ENCODE peak calls at places on chromosomes 4 and X, in ten cellular contexts. One of them, this sample, is unnamed. For H3K4me1, the result is how much of the 10 kb centered on the place peaks cover.

GRCh38 chr4:182862921-182863320 is 54.3 kb downstream of the DCTD start:
- DNase-seq in cardiac muscle cell: no peak
- DNase-seq in IMR-90: no peak
- DNase-seq in heart left ventricle: no peak
- DNase-seq in lung: peak
- DNase-seq in tibial artery: no peak
- DNase-seq in suprapubic skin: no peak
- DNase-seq in fibroblast of lung: no peak
- DNase-seq in naive thymus-derived CD4-positive, alpha-beta T cell: no peak
- DNase-seq in mammary epithelial cell: peak
- DNase-seq in this sample: no peak

GRCh38 chr4:151324449-151325319 is 721 bp downstream of the SH3D19 start:
- DNase-seq in cardiac muscle cell: peak
- DNase-seq in naive thymus-derived CD4-positive, alpha-beta T cell: no peak
- DNase-seq in heart left ventricle: peak
- DNase-seq in suprapubic skin: no peak
- DNase-seq in lung: peak
- DNase-seq in mammary epithelial cell: peak
- DNase-seq in fibroblast of lung: peak
- DNase-seq in tibial artery: peak
- DNase-seq in IMR-90: peak
- DNase-seq in this sample: no peak

GRCh38 chr4:120709986-120710385 is 212.5 kb downstream of the PRDM5 start:
- DNase-seq in tibial artery: no peak
- DNase-seq in mammary epithelial cell: peak
- DNase-seq in cardiac muscle cell: no peak
- DNase-seq in suprapubic skin: no peak
- DNase-seq in fibroblast of lung: peak
- DNase-seq in heart left ventricle: no peak
- DNase-seq in IMR-90: peak
- DNase-seq in naive thymus-derived CD4-positive, alpha-beta T cell: no peak
- DNase-seq in lung: no peak
- DNase-seq in this sample: no peak

GRCh38 chr4:165402375-165402774 is 23.6 kb downstream of the CPE start:
- DNase-seq in heart left ventricle: no peak
- DNase-seq in fibroblast of lung: no peak
- DNase-seq in mammary epithelial cell: no peak
- DNase-seq in naive thymus-derived CD4-positive, alpha-beta T cell: no peak
- DNase-seq in cardiac muscle cell: no peak
- DNase-seq in IMR-90: no peak
- DNase-seq in suprapubic skin: no peak
- DNase-seq in tibial artery: no peak
- DNase-seq in lung: no peak
- DNase-seq in this sample: no peak

GRCh38 chrX:123493857-123494256 is 239.0 kb downstream of the THOC2 start:
- DNase-seq in IMR-90: no peak
- DNase-seq in mammary epithelial cell: no peak
- DNase-seq in tibial artery: no peak
- DNase-seq in fibroblast of lung: no peak
- DNase-seq in lung: no peak
- DNase-seq in heart left ventricle: no peak
- DNase-seq in cardiac muscle cell: no peak
- DNase-seq in naive thymus-derived CD4-positive, alpha-beta T cell: no peak
- DNase-seq in suprapubic skin: no peak
- DNase-seq in this sample: no peak

GRCh38 chr4:185730849-185731608 is 81.0 kb downstream of the SORBS2 start:
- DNase-seq in suprapubic skin: no peak
- DNase-seq in tibial artery: no peak
- DNase-seq in lung: no peak
- DNase-seq in IMR-90: no peak
- DNase-seq in fibroblast of lung: peak
- DNase-seq in naive thymus-derived CD4-positive, alpha-beta T cell: no peak
- DNase-seq in mammary epithelial cell: peak
- DNase-seq in cardiac muscle cell: no peak
- DNase-seq in heart left ventricle: no peak
- DNase-seq in this sample: no peak

GRCh38 chrX:69222103-69223090 is 57.1 kb upstream of the PJA1 start:
- DNase-seq in tibial artery: peak
- DNase-seq in fibroblast of lung: peak
- DNase-seq in naive thymus-derived CD4-positive, alpha-beta T cell: peak
- DNase-seq in suprapubic skin: no peak
- DNase-seq in heart left ventricle: peak
- DNase-seq in cardiac muscle cell: peak
- DNase-seq in mammary epithelial cell: peak
- DNase-seq in IMR-90: peak
- DNase-seq in lung: peak
- DNase-seq in this sample: peak

GRCh38 chrX:130114141-130114561 is 3.9 kb upstream of the ELF4 start:
- DNase-seq in suprapubic skin: no peak
- DNase-seq in tibial artery: no peak
- DNase-seq in lung: no peak
- DNase-seq in fibroblast of lung: peak
- DNase-seq in naive thymus-derived CD4-positive, alpha-beta T cell: no peak
- DNase-seq in mammary epithelial cell: peak
- DNase-seq in IMR-90: peak
- DNase-seq in cardiac muscle cell: no peak
- DNase-seq in heart left ventricle: no peak
- DNase-seq in this sample: no peak

GRCh38 chr4:1056671-1057402 is 45.4 kb downstream of the FGFRL1 start:
- DNase-seq in tibial artery: peak
- DNase-seq in naive thymus-derived CD4-positive, alpha-beta T cell: no peak
- DNase-seq in heart left ventricle: no peak
- DNase-seq in fibroblast of lung: no peak
- DNase-seq in IMR-90: no peak
- DNase-seq in lung: no peak
- DNase-seq in suprapubic skin: peak
- DNase-seq in cardiac muscle cell: no peak
- DNase-seq in mammary epithelial cell: no peak
- DNase-seq in this sample: no peak

GRCh38 chr4:119873794-119874325 is 192.8 kb downstream of the MAD2L1 start:
- DNase-seq in cardiac muscle cell: no peak
- DNase-seq in lung: no peak
- DNase-seq in tibial artery: no peak
- DNase-seq in heart left ventricle: no peak
- DNase-seq in mammary epithelial cell: no peak
- DNase-seq in IMR-90: no peak
- DNase-seq in naive thymus-derived CD4-positive, alpha-beta T cell: no peak
- DNase-seq in suprapubic skin: no peak
- DNase-seq in fibroblast of lung: no peak
- DNase-seq in this sample: no peak

GRCh38 chrX:32087663-32088062 is 1015.8 kb upstream of the FTHL17 start:
- DNase-seq in fibroblast of lung: no peak
- DNase-seq in tibial artery: no peak
- DNase-seq in lung: no peak
- DNase-seq in cardiac muscle cell: no peak
- DNase-seq in mammary epithelial cell: no peak
- DNase-seq in heart left ventricle: no peak
- DNase-seq in suprapubic skin: no peak
- DNase-seq in IMR-90: no peak
- DNase-seq in naive thymus-derived CD4-positive, alpha-beta T cell: no peak
- DNase-seq in this sample: no peak

GRCh38 chr4:140186651-140187315 is 32.8 kb upstream of the MAML3 start:
- DNase-seq in mammary epithelial cell: peak
- DNase-seq in IMR-90: peak
- DNase-seq in lung: no peak
- DNase-seq in suprapubic skin: no peak
- DNase-seq in fibroblast of lung: peak
- DNase-seq in cardiac muscle cell: no peak
- DNase-seq in tibial artery: no peak
- DNase-seq in heart left ventricle: no peak
- DNase-seq in naive thymus-derived CD4-positive, alpha-beta T cell: no peak
- DNase-seq in this sample: no peak

GRCh38 chr4:73450398-73451004 is 14.5 kb downstream of the AFP start:
- DNase-seq in lung: no peak
- DNase-seq in cardiac muscle cell: no peak
- DNase-seq in IMR-90: peak
- DNase-seq in suprapubic skin: no peak
- DNase-seq in fibroblast of lung: peak
- DNase-seq in mammary epithelial cell: peak
- DNase-seq in tibial artery: no peak
- DNase-seq in naive thymus-derived CD4-positive, alpha-beta T cell: no peak
- DNase-seq in heart left ventricle: no peak
- DNase-seq in this sample: no peak

GRCh38 chr4:90958256-90958895 is 831.2 kb downstream of the CCSER1 start:
- DNase-seq in cardiac muscle cell: no peak
- DNase-seq in IMR-90: peak
- DNase-seq in mammary epithelial cell: peak
- DNase-seq in suprapubic skin: no peak
- DNase-seq in heart left ventricle: no peak
- DNase-seq in lung: no peak
- DNase-seq in tibial artery: no peak
- DNase-seq in fibroblast of lung: peak
- DNase-seq in naive thymus-derived CD4-positive, alpha-beta T cell: no peak
- DNase-seq in this sample: no peak

GRCh38 chrX:24203072-24203808 is 53.7 kb downstream of the ZFX start:
- DNase-seq in cardiac muscle cell: no peak
- DNase-seq in fibroblast of lung: no peak
- DNase-seq in tibial artery: no peak
- DNase-seq in heart left ventricle: no peak
- DNase-seq in IMR-90: no peak
- DNase-seq in naive thymus-derived CD4-positive, alpha-beta T cell: no peak
- DNase-seq in suprapubic skin: no peak
- DNase-seq in lung: no peak
- DNase-seq in mammary epithelial cell: no peak
- DNase-seq in this sample: no peak
- H3K27ac ChIP-seq in cardiac muscle cell: peak
- H3K27ac ChIP-seq in fibroblast of lung: no peak
- H3K27ac ChIP-seq in tibial artery: no peak
- H3K27ac ChIP-seq in heart left ventricle: no peak
- H3K27ac ChIP-seq in IMR-90: no peak
- H3K27ac ChIP-seq in naive thymus-derived CD4-positive, alpha-beta T cell: no peak
- H3K27ac ChIP-seq in suprapubic skin: no peak
- H3K27ac ChIP-seq in lung: no peak
- H3K27ac ChIP-seq in mammary epithelial cell: no peak
- H3K27ac ChIP-seq in this sample: peak

DNA sequence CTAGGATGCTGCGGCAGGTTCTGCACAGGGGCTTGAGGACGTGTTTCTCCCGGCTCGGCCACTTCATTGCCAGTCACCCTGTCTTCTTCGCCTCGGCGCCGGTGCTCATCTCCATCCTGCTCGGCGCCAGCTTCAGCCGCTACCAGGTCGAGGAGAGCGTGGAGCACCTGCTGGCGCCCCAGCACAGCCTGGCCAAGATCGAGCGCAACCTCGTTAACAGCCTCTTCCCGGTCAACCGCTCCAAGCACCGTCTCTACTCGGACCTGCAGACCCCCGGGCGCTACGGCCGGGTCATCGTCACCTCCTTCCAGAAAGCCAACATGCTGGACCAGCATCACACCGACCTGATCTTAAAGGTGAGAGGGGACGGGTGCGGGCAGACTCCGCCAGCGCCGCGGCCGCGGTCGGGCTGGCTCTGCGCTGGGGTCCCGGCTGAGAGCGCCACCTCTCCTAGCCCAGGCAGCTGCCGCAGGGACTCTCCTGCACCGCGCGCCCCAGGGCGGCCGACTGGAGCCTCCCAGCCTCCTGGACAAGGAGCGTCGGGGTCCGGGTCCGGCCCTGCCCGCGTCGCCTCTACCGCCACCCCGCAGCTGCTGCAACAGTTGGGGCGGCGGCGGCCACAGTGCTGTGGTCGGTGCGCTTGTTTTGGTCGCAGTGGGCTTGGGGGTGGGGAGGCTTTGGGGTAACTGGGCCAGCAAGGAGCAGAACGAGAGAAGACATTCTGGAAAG is 386 bp downstream of the PTCHD1 start:
- DNase-seq in suprapubic skin: no peak
- DNase-seq in naive thymus-derived CD4-positive, alpha-beta T cell: no peak
- DNase-seq in IMR-90: no peak
- DNase-seq in lung: no peak
- DNase-seq in cardiac muscle cell: peak
- DNase-seq in tibial artery: no peak
- DNase-seq in heart left ventricle: no peak
- DNase-seq in fibroblast of lung: no peak
- DNase-seq in mammary epithelial cell: no peak
- DNase-seq in this sample: no peak
- H3K4me3 ChIP-seq in suprapubic skin: peak
- H3K4me3 ChIP-seq in naive thymus-derived CD4-positive, alpha-beta T cell: no peak
- H3K4me3 ChIP-seq in IMR-90: no peak
- H3K4me3 ChIP-seq in lung: peak
- H3K4me3 ChIP-seq in cardiac muscle cell: peak
- H3K4me3 ChIP-seq in tibial artery: peak
- H3K4me3 ChIP-seq in heart left ventricle: peak
- H3K4me3 ChIP-seq in fibroblast of lung: no peak
- H3K4me3 ChIP-seq in mammary epithelial cell: no peak
- H3K4me3 ChIP-seq in this sample: no peak

GRCh38 chr4:24802648-24803047 is 7.3 kb downstream of the SOD3 start:
- DNase-seq in lung: no peak
- DNase-seq in mammary epithelial cell: no peak
- DNase-seq in suprapubic skin: peak
- DNase-seq in fibroblast of lung: peak
- DNase-seq in naive thymus-derived CD4-positive, alpha-beta T cell: no peak
- DNase-seq in tibial artery: no peak
- DNase-seq in IMR-90: no peak
- DNase-seq in cardiac muscle cell: no peak
- DNase-seq in heart left ventricle: no peak
- DNase-seq in this sample: no peak

GRCh38 chr4:24800273-24800880 is 5.0 kb downstream of the SOD3 start:
- DNase-seq in mammary epithelial cell: no peak
- DNase-seq in tibial artery: no peak
- DNase-seq in heart left ventricle: no peak
- DNase-seq in lung: no peak
- DNase-seq in naive thymus-derived CD4-positive, alpha-beta T cell: no peak
- DNase-seq in fibroblast of lung: no peak
- DNase-seq in cardiac muscle cell: no peak
- DNase-seq in suprapubic skin: peak
- DNase-seq in IMR-90: no peak
- DNase-seq in this sample: no peak

GRCh38 chr4:24799196-24799543 is 3.8 kb downstream of the SOD3 start:
- DNase-seq in IMR-90: no peak
- DNase-seq in mammary epithelial cell: no peak
- DNase-seq in lung: no peak
- DNase-seq in tibial artery: no peak
- DNase-seq in cardiac muscle cell: no peak
- DNase-seq in naive thymus-derived CD4-positive, alpha-beta T cell: no peak
- DNase-seq in heart left ventricle: no peak
- DNase-seq in suprapubic skin: no peak
- DNase-seq in fibroblast of lung: no peak
- DNase-seq in this sample: no peak

GRCh38 chr4:24799544-24800272 is 4.3 kb downstream of the SOD3 start:
- DNase-seq in cardiac muscle cell: no peak
- DNase-seq in heart left ventricle: no peak
- DNase-seq in naive thymus-derived CD4-positive, alpha-beta T cell: no peak
- DNase-seq in tibial artery: no peak
- DNase-seq in lung: no peak
- DNase-seq in suprapubic skin: peak
- DNase-seq in IMR-90: no peak
- DNase-seq in mammary epithelial cell: no peak
- DNase-seq in fibroblast of lung: peak
- DNase-seq in this sample: no peak

GRCh38 chr4:24801136-24801855 is 5.9 kb downstream of the SOD3 start:
- DNase-seq in lung: no peak
- DNase-seq in mammary epithelial cell: no peak
- DNase-seq in fibroblast of lung: no peak
- DNase-seq in suprapubic skin: peak
- DNase-seq in heart left ventricle: no peak
- DNase-seq in cardiac muscle cell: no peak
- DNase-seq in tibial artery: no peak
- DNase-seq in IMR-90: no peak
- DNase-seq in naive thymus-derived CD4-positive, alpha-beta T cell: no peak
- DNase-seq in this sample: no peak
- H3K4me1 ChIP-seq in lung: under half
- H3K4me1 ChIP-seq in mammary epithelial cell: under half
- H3K4me1 ChIP-seq in fibroblast of lung: under half
- H3K4me1 ChIP-seq in suprapubic skin: under half
- H3K4me1 ChIP-seq in heart left ventricle: under half
- H3K4me1 ChIP-seq in cardiac muscle cell: under half
- H3K4me1 ChIP-seq in tibial artery: under half
- H3K4me1 ChIP-seq in IMR-90: under half
- H3K4me1 ChIP-seq in naive thymus-derived CD4-positive, alpha-beta T cell: under half
- H3K4me1 ChIP-seq in this sample: under half

GRCh38 chrX:319579-320125 is 1.1 kb upstream of the GTPBP6 start:
- DNase-seq in fibroblast of lung: no peak
- DNase-seq in cardiac muscle cell: no peak
- DNase-seq in heart left ventricle: peak
- DNase-seq in naive thymus-derived CD4-positive, alpha-beta T cell: peak
- DNase-seq in tibial artery: peak
- DNase-seq in mammary epithelial cell: no peak
- DNase-seq in IMR-90: no peak
- DNase-seq in suprapubic skin: peak
- DNase-seq in lung: peak
- DNase-seq in this sample: no peak
- H3K27ac ChIP-seq in fibroblast of lung: peak
- H3K27ac ChIP-seq in cardiac muscle cell: peak
- H3K27ac ChIP-seq in heart left ventricle: no peak
- H3K27ac ChIP-seq in naive thymus-derived CD4-positive, alpha-beta T cell: peak
- H3K27ac ChIP-seq in tibial artery: peak
- H3K27ac ChIP-seq in mammary epithelial cell: peak
- H3K27ac ChIP-seq in IMR-90: peak
- H3K27ac ChIP-seq in suprapubic skin: peak
- H3K27ac ChIP-seq in lung: peak
- H3K27ac ChIP-seq in this sample: peak

This sample was measured in CD4-positive, CD25-positive, alpha-beta regulatory T cell.